ENCODE peak calls at places on chromosome X, in six cellular contexts. O is endothelial cell of umbilical vein, V is A549, F is K562, D is HepG2, U is GM12878. A is an unnamed sample.
A peak's percentile ranks its signal among the peaks of the same experiment; 100 is the strongest.

GRCh38 chrX:140149761-140150160 is 184.4 kb upstream of the CXorf66 start:
- DNase-seq in O (no peak), V (no peak), F (no peak), D (no peak), U (no peak), A (no peak)

GRCh38 chrX:151938172-151938571 is 25.5 kb downstream of the MAGEA4 start:
- DNase-seq in O (no peak), V (no peak), F (no peak), D (no peak), U (no peak), A (no peak)

GRCh38 chrX:14013074-14013473 is 16.6 kb downstream of the GEMIN8 start:
- DNase-seq in O (no peak), V (no peak), F (no peak), D (no peak), U (no peak), A (no peak)

GRCh38 chrX:13750204-13750603 is 15.7 kb downstream of the OFD1 start:
- DNase-seq in O (peak; percentile 35), V (peak; percentile 69), F (peak; percentile 51), D (peak; percentile 16), U (no peak), A (peak; percentile 60)

GRCh38 chrX:137482136-137482535 is 83.8 kb upstream of the ZIC3 start:
- DNase-seq in O (no peak), V (no peak), F (no peak), D (no peak), U (no peak), A (no peak)

GRCh38 chrX:155645180-155645579 is 32.4 kb upstream of the TMLHE start:
- DNase-seq in O (no peak), V (no peak), F (no peak), D (no peak), U (no peak), A (no peak)

GRCh38 chrX:11470231-11470630 is 177.0 kb downstream of the AMELX start:
- DNase-seq in O (peak; percentile 83), V (peak; percentile 25), F (no peak), D (no peak), U (no peak), A (no peak)

GRCh38 chrX:95029571-95029970 is 1355.6 kb downstream of the FAM133A start:
- DNase-seq in O (no peak), V (no peak), F (no peak), D (no peak), U (no peak), A (no peak)

GRCh38 chrX:18594079-18594478 is 77.8 kb downstream of the RS1 start:
- DNase-seq in O (no peak), V (no peak), F (no peak), D (no peak), U (no peak), A (no peak)

GRCh38 chrX:44872319-44872816 is 620 bp upstream of the KDM6A start:
- DNase-seq in O (peak; percentile 45), V (no peak), F (peak; percentile 49), D (no peak), U (no peak), A (no peak)

GRCh38 chrX:13131511-13132137 is 87.2 kb upstream of the FAM9C start:
- DNase-seq in O (no peak), V (no peak), F (no peak), D (peak; percentile 4), U (no peak), A (peak; percentile 87)

GRCh38 chrX:42396136-42396535 is 381.8 kb downstream of the PPP1R2C start:
- DNase-seq in O (no peak), V (no peak), F (no peak), D (no peak), U (no peak), A (no peak)

GRCh38 chrX:151753313-151754041 is 18.9 kb downstream of the CNGA2 start:
- DNase-seq in O (peak; percentile 49), V (peak; percentile 63), F (peak; percentile 69), D (peak; percentile 13), U (no peak), A (peak; percentile 52)

GRCh38 chrX:67328496-67328895 is 215.3 kb upstream of the AR start:
- DNase-seq in O (no peak), V (no peak), F (no peak), D (no peak), U (no peak), A (peak; percentile 17)

GRCh38 chrX:17472424-17472823 is 97.4 kb downstream of the NHS start:
- DNase-seq in O (no peak), V (no peak), F (no peak), D (no peak), U (no peak), A (no peak)

GRCh38 chrX:1294301-1295067 is 25.9 kb downstream of the CSF2RA start:
- DNase-seq in O (no peak), V (no peak), F (no peak), D (no peak), U (no peak), A (no peak)

GRCh38 chrX:77742788-77743476 is 43.1 kb downstream of the ATRX start:
- DNase-seq in O (peak; percentile 3), V (no peak), F (no peak), D (no peak), U (no peak), A (no peak)

GRCh38 chrX:150961631-150962030 is 21.5 kb upstream of the HMGB3 start:
- DNase-seq in O (no peak), V (no peak), F (no peak), D (no peak), U (no peak), A (no peak)

GRCh38 chrX:24890677-24891076 is 125.1 kb downstream of the ARX start:
- DNase-seq in O (no peak), V (peak; percentile 65), F (no peak), D (peak; percentile 3), U (no peak), A (no peak)

GRCh38 chrX:132025085-132025484 is 2.0 kb downstream of the STK26 start:
- DNase-seq in O (no peak), V (no peak), F (peak; percentile 54), D (peak; percentile 3), U (no peak), A (peak; percentile 56)

GRCh38 chrX:12610079-12610478 is 181.1 kb upstream of the PRPS2 start:
- DNase-seq in O (no peak), V (no peak), F (no peak), D (no peak), U (no peak), A (peak; percentile 81)

GRCh38 chrX:107470971-107471370 is 21.5 kb downstream of the FRMPD3 start:
- DNase-seq in O (no peak), V (no peak), F (peak; percentile 3), D (no peak), U (no peak), A (no peak)

GRCh38 chrX:50635811-50636365 is 165.3 kb upstream of the DGKK start:
- DNase-seq in O (no peak), V (no peak), F (no peak), D (no peak), U (no peak), A (no peak)

GRCh38 chrX:31445542-31445941 is 373.7 kb upstream of the FTHL17 start:
- DNase-seq in O (no peak), V (no peak), F (no peak), D (no peak), U (no peak), A (peak; percentile 1)

GRCh38 chrX:115459883-115460564 is 101.0 kb upstream of the PLS3 start:
- DNase-seq in O (no peak), V (no peak), F (no peak), D (no peak), U (no peak), A (no peak)

GRCh38 chrX:111490683-111491082 is 20.8 kb upstream of the SERTM2 start:
- DNase-seq in O (no peak), V (no peak), F (no peak), D (no peak), U (no peak), A (no peak)

GRCh38 chrX:126170715-126171114 is 4.6 kb upstream of the DCAF12L2 start:
- DNase-seq in O (no peak), V (peak; percentile 3), F (no peak), D (no peak), U (no peak), A (peak; percentile 1)

GRCh38 chrX:136198010-136198409 is 50.7 kb downstream of the FHL1 start:
- DNase-seq in O (no peak), V (no peak), F (no peak), D (no peak), U (no peak), A (no peak)

GRCh38 chrX:55919367-55920221 is 202.0 kb downstream of the RRAGB start:
- DNase-seq in O (no peak), V (no peak), F (no peak), D (no peak), U (peak; percentile 85), A (no peak)

GRCh38 chrX:40300286-40300890 is 202.6 kb upstream of the BCOR start:
- DNase-seq in O (no peak), V (no peak), F (no peak), D (peak; percentile 3), U (no peak), A (no peak)

GRCh38 chrX:40299502-40300118 is 201.9 kb upstream of the BCOR start:
- DNase-seq in O (no peak), V (no peak), F (no peak), D (no peak), U (no peak), A (no peak)

GRCh38 chrX:40307871-40308270 is 210.1 kb upstream of the BCOR start:
- DNase-seq in O (no peak), V (no peak), F (no peak), D (no peak), U (no peak), A (no peak)

GRCh38 chrX:40303256-40304077 is 205.7 kb upstream of the BCOR start:
- DNase-seq in O (no peak), V (no peak), F (no peak), D (no peak), U (no peak), A (peak; percentile 81)

GRCh38 chrX:40304115-40304514 is 206.4 kb upstream of the BCOR start:
- DNase-seq in O (no peak), V (no peak), F (no peak), D (no peak), U (no peak), A (no peak)
- TF ChIP-seq CTCF in O (no peak), V (no peak), F (no peak), D (no peak), U (no peak), A (no peak)

DNA sequence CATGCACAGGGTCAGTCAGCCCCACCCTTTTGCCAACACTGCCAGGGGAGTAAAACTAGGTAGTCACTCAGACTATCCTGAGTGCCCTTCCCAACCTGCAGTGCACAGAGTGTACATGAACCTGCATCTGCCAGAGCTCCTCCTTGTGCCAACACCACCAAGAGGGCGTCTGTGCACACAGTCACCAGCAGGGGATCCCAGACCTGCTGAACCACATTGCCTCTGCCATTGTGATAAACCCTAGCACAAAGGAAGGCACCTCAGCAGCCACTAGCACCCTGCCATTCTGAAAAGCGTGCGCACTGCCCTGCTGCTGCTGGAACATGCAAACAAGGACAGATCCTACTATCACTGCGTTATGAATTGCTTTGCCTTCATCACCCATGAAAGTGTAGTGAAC is 247.8 kb upstream of the POU3F4 start:
- DNase-seq in O (no peak), V (no peak), F (no peak), D (no peak), U (no peak), A (peak; percentile 0)
- TF ChIP-seq MYC in O (no peak), V (no peak), F (no peak), D (no peak), U (no peak), A (no peak)

GRCh38 chrX:47854474-47854873 is 17.8 kb downstream of the ZNF81 start:
- DNase-seq in O (peak; percentile 30), V (no peak), F (peak; percentile 24), D (no peak), U (no peak), A (peak; percentile 32)
- TF ChIP-seq CTCF in O (no peak), V (no peak), F (peak; percentile 40), D (peak; percentile 59), U (peak; percentile 47), A (peak; percentile 15)

GRCh38 chrX:133749370-133749769 is 236.0 kb downstream of the GPC3 start:
- DNase-seq in O (no peak), V (no peak), F (no peak), D (no peak), U (no peak), A (no peak)
- TF ChIP-seq MYC in O (no peak), V (no peak), F (no peak), D (no peak), U (no peak), A (no peak)